ENCODE peak calls at places on chromosome 13, in six cellular contexts. M, N, R, D, C and H are unnamed samples.

GRCh38 chr13:99955747-99956472 is 15.7 kb downstream of the ZIC5 start:
- DNase-seq in N (no peak), D (no peak), R (no peak), C (no peak), M (no peak), H (no peak)

GRCh38 chr13:26946675-26947342 is 186.2 kb upstream of the GPR12 start:
- DNase-seq in C (no peak), R (no peak), M (peak; percentile 48), D (peak; percentile 62), N (no peak), H (no peak)

GRCh38 chr13:71860547-71861131 is 6.4 kb downstream of the DACH1 start:
- DNase-seq in D (no peak), R (no peak), N (no peak), C (no peak), M (no peak), H (no peak)

GRCh38 chr13:48234652-48235099 is 1.7 kb downstream of the ITM2B start:
- DNase-seq in C (no peak), M (peak; percentile 51), N (no peak), R (no peak), D (no peak), H (no peak)

GRCh38 chr13:92158335-92158734 is 759.9 kb downstream of the GPC5 start:
- DNase-seq in C (no peak), M (no peak), D (no peak), R (no peak), N (no peak), H (no peak)

GRCh38 chr13:80361883-80362327 is 21.0 kb upstream of the SPRY2 start:
- DNase-seq in D (no peak), M (no peak), N (no peak), R (no peak), C (no peak), H (no peak)

GRCh38 chr13:48585456-48585840 is 52.6 kb upstream of the RCBTB2 start:
- DNase-seq in D (peak; percentile 44), N (no peak), M (no peak), R (peak; percentile 31), C (no peak), H (peak; percentile 55)

GRCh38 chr13:70950664-70951063 is 842.4 kb upstream of the KLHL1 start:
- DNase-seq in N (no peak), D (no peak), C (no peak), M (no peak), R (no peak), H (no peak)

GRCh38 chr13:48429036-48429435 is 16.1 kb upstream of the LPAR6 start:
- DNase-seq in M (no peak), D (no peak), R (no peak), C (no peak), N (no peak), H (no peak)

GRCh38 chr13:97567510-97568243 is 133.7 kb downstream of the RAP2A start:
- DNase-seq in R (peak; percentile 77), M (no peak), N (no peak), C (no peak), D (peak; percentile 63), H (no peak)

GRCh38 chr13:40433577-40433976 is 232.9 kb downstream of the FOXO1 start:
- DNase-seq in N (no peak), C (no peak), R (peak; percentile 56), D (no peak), M (no peak), H (no peak)

GRCh38 chr13:79749985-79750551 is 269.1 kb downstream of the NDFIP2 start:
- DNase-seq in M (peak; percentile 98), D (peak; percentile 71), N (no peak), C (no peak), R (peak; percentile 34), H (peak; percentile 86)

GRCh38 chr13:39501711-39502324 is 101.2 kb downstream of the LHFPL6 start:
- DNase-seq in R (no peak), N (no peak), D (no peak), M (no peak), C (no peak), H (peak; percentile 62)

GRCh38 chr13:76385606-76386005 is 500.6 kb downstream of the KCTD12 start:
- DNase-seq in C (no peak), M (no peak), R (no peak), N (no peak), D (no peak), H (no peak)

GRCh38 chr13:99087954-99088491 is 110.2 kb upstream of the DOCK9 start:
- DNase-seq in R (peak; percentile 19), N (no peak), C (no peak), M (peak; percentile 46), D (peak; percentile 11), H (peak; percentile 27)

GRCh38 chr13:30047154-30047874 is 196.9 kb upstream of the UBL3 start:
- DNase-seq in C (no peak), N (no peak), R (no peak), D (no peak), M (no peak), H (no peak)

GRCh38 chr13:106587787-106588186 is 19.9 kb upstream of the ARGLU1 start:
- DNase-seq in D (no peak), R (no peak), C (no peak), M (no peak), N (no peak), H (no peak)

GRCh38 chr13:113671066-113672001 is 4.3 kb downstream of the GRK1 start:
- DNase-seq in R (peak; percentile 6), C (no peak), M (no peak), D (no peak), N (no peak), H (no peak)

GRCh38 chr13:110912651-110913051 is 2.2 kb downstream of the ANKRD10 start:
- DNase-seq in R (no peak), C (no peak), D (peak; percentile 25), N (no peak), M (peak; percentile 26), H (peak; percentile 38)

GRCh38 chr13:32019612-32020233 is 11.9 kb upstream of the FRY start:
- DNase-seq in M (peak; percentile 60), R (peak; percentile 25), D (peak; percentile 44), N (no peak), C (no peak), H (peak; percentile 69)

GRCh38 chr13:81916471-81916870 is 1575.5 kb upstream of the SPRY2 start:
- DNase-seq in R (no peak), D (no peak), N (no peak), C (no peak), M (no peak), H (no peak)

GRCh38 chr13:106986033-106986484 is 418.1 kb upstream of the ARGLU1 start:
- DNase-seq in R (no peak), N (no peak), D (no peak), C (no peak), M (no peak), H (no peak)

GRCh38 chr13:109141716-109142115 is 512.3 kb downstream of the MYO16 start:
- DNase-seq in C (no peak), D (no peak), M (no peak), N (no peak), R (no peak), H (no peak)

GRCh38 chr13:62167650-62168172 is 752.1 kb upstream of the PCDH20 start:
- DNase-seq in R (no peak), D (no peak), C (no peak), N (no peak), M (no peak), H (no peak)

GRCh38 chr13:51803422-51804294 is at the start of gene DHRS12:
- DNase-seq in M (peak; percentile 26), R (peak; percentile 94), D (peak; percentile 94), C (peak; percentile 95), N (no peak), H (peak; percentile 93)

GRCh38 chr13:102710261-102710679 is 15.4 kb upstream of the METTL21C start:
- DNase-seq in M (no peak), R (no peak), N (no peak), C (no peak), D (peak; percentile 18), H (no peak)

GRCh38 chr13:110232146-110232545 is 74.8 kb downstream of the COL4A1 start:
- DNase-seq in N (no peak), M (no peak), R (no peak), D (no peak), C (no peak), H (no peak)

GRCh38 chr13:104943331-104943730 is 1592.1 kb downstream of the EFNB2 start:
- DNase-seq in M (no peak), R (no peak), D (no peak), C (no peak), N (no peak), H (no peak)

GRCh38 chr13:77429320-77430142 is 102.6 kb upstream of the MYCBP2 start:
- DNase-seq in N (peak; percentile 0), M (no peak), R (no peak), D (no peak), C (no peak), H (no peak)

GRCh38 chr13:110305949-110306339 is 1.0 kb downstream of the COL4A1 start:
- DNase-seq in D (no peak), M (no peak), C (no peak), N (no peak), R (no peak), H (no peak)

GRCh38 chr13:26406791-26407190 is 150.7 kb upstream of the WASF3 start:
- DNase-seq in M (no peak), C (no peak), D (no peak), R (no peak), N (no peak), H (no peak)

GRCh38 chr13:76687467-76687866 is 198.7 kb downstream of the KCTD12 start:
- DNase-seq in R (no peak), C (no peak), N (no peak), D (peak; percentile 5), M (no peak), H (no peak)

GRCh38 chr13:52846567-52847321 is 1.7 kb downstream of the PCDH8 start:
- DNase-seq in C (peak; percentile 79), M (peak; percentile 31), N (no peak), R (peak; percentile 54), D (peak; percentile 68), H (peak; percentile 83)

GRCh38 chr13:24746618-24747247 is 17.2 kb upstream of the RNF17 start:
- DNase-seq in N (no peak), R (no peak), D (no peak), C (no peak), M (no peak), H (no peak)

GRCh38 chr13:48004201-48004600 is 3.1 kb upstream of the SUCLA2 start:
- DNase-seq in M (no peak), D (no peak), C (no peak), R (no peak), N (no peak), H (no peak)

GRCh38 chr13:37869506-37869755 is 141 bp downstream of the TRPC4 start:
- DNase-seq in D (no peak), R (no peak), M (no peak), C (no peak), N (no peak), H (no peak)

GRCh38 chr13:46388846-46389245 is 1.8 kb upstream of the RUBCNL start:
- DNase-seq in M (peak; percentile 47), R (no peak), C (no peak), N (no peak), D (no peak), H (no peak)

GRCh38 chr13:46686171-46686570 is 110.8 kb downstream of the ESD start:
- DNase-seq in M (no peak), D (no peak), R (no peak), C (no peak), N (no peak), H (no peak)